ENCODE peak calls at places on chromosomes 13 and 19, in six cellular contexts. I, K, P, D, Y and J are unnamed samples.

GRCh38 chr19:41479757-41480191 is 36.8 kb downstream of the ERICH4 start:
- DNase-seq in I (no peak), K (no peak), P (no peak), D (peak; percentile 38), Y (no peak), J (no peak)

GRCh38 chr13:45521292-45521691 is 56.6 kb downstream of the COG3 start:
- DNase-seq in I (peak; percentile 7), K (no peak), P (peak; percentile 45), D (no peak), Y (peak; percentile 60), J (peak; percentile 13)

GRCh38 chr19:1084024-1084868 is 10.9 kb downstream of the POLR2E start:
- DNase-seq in I (no peak), K (peak; percentile 48), P (no peak), D (no peak), Y (no peak), J (no peak)

GRCh38 chr13:23320926-23321533 is 112.5 kb downstream of the SACS start:
- DNase-seq in I (no peak), K (no peak), P (no peak), D (no peak), Y (no peak), J (no peak)

GRCh38 chr13:72694314-72694713 is 33.1 kb downstream of the MZT1 start:
- DNase-seq in I (no peak), K (no peak), P (no peak), D (no peak), Y (no peak), J (no peak)

GRCh38 chr19:10219678-10220077 is 11.5 kb downstream of the S1PR2 start:
- DNase-seq in I (no peak), K (no peak), P (peak; percentile 79), D (no peak), Y (peak; percentile 64), J (peak; percentile 46)

GRCh38 chr13:106118996-106119395 is 416.5 kb downstream of the EFNB2 start:
- DNase-seq in I (no peak), K (no peak), P (no peak), D (no peak), Y (no peak), J (no peak)

GRCh38 chr13:23087884-23088283 is 92.9 kb upstream of the SGCG start:
- DNase-seq in I (peak; percentile 7), K (no peak), P (no peak), D (no peak), Y (peak; percentile 31), J (peak; percentile 11)

GRCh38 chr19:16015805-16016173 is 60.5 kb upstream of the TPM4 start:
- DNase-seq in I (no peak), K (no peak), P (no peak), D (no peak), Y (no peak), J (no peak)

GRCh38 chr19:4376991-4377781 is 23.2 kb downstream of the SH3GL1 start:
- DNase-seq in I (no peak), K (no peak), P (no peak), D (no peak), Y (no peak), J (no peak)

GRCh38 chr19:17001603-17002183 is 24.9 kb downstream of the CPAMD8 start:
- DNase-seq in I (no peak), K (peak; percentile 59), P (no peak), D (no peak), Y (no peak), J (no peak)

GRCh38 chr19:38877781-38878574 is at the start of gene RINL:
- DNase-seq in I (no peak), K (peak; percentile 65), P (no peak), D (no peak), Y (no peak), J (no peak)
- H3K4me3 ChIP-seq in I (no peak within 1 kb of the TSS), K (no peak within 1 kb of the TSS), P (no peak within 1 kb of the TSS), D (no peak within 1 kb of the TSS), Y (no peak within 1 kb of the TSS), J (no peak within 1 kb of the TSS)

DNA sequence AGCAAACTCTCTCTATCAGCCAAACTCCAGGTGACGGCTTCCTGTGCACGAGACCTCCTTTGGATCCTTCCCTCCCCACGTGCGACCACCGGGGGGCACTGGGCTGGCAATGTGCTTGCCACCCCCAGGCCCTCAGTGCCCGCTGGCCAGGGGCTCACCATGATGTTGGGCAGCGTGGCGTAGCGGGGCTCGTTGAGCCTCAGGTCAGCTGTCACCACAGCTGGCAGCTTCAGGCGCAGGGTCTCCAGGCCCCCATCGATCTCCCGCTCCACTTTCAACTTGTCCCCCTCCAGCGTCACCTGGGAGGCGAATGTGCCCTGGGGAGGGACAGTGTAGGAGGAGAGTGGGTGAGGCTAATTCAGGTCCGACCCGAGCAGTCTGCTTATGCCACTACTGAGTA is 4.8 kb upstream of the VSIG10L start:
- DNase-seq in I (no peak), K (no peak), P (no peak), D (no peak), Y (no peak), J (no peak)
- TF ChIP-seq CTCF in I (no peak), K (no peak), P (no peak), D (no peak), Y (no peak), J (no peak)

GRCh38 chr13:50129065-50129922 is 114.0 kb downstream of the KCNRG start:
- DNase-seq in I (peak; percentile 57), K (peak; percentile 48), P (no peak), D (no peak), Y (no peak), J (no peak)
- H3K4me3 ChIP-seq in I (peak overlapping the region; percentile 53), K (no peak overlapping the region), P (peak overlapping the region; percentile 53), D (peak overlapping the region; percentile 22), Y (peak overlapping the region; percentile 1), J (peak overlapping the region; percentile 52)

GRCh38 chr13:51923983-51924539 is 62.3 kb downstream of the CCDC70 start:
- DNase-seq in I (no peak), K (no peak), P (no peak), D (no peak), Y (no peak), J (no peak)
- TF ChIP-seq CTCF in I (no peak), K (no peak), P (peak; percentile 24), D (no peak), Y (no peak), J (peak; percentile 20)

GRCh38 chr19:50638576-50638975 is 1.1 kb downstream of the SYT3 start:
- DNase-seq in I (no peak), K (no peak), P (no peak), D (no peak), Y (no peak), J (no peak)
- H3K4me3 ChIP-seq in I (no peak overlapping the region), K (no peak overlapping the region), P (no peak overlapping the region), D (no peak overlapping the region), Y (no peak overlapping the region), J (no peak overlapping the region)

GRCh38 chr19:48311384-48311783 is 14.0 kb upstream of the EMP3 start:
- DNase-seq in I (no peak), K (no peak), P (no peak), D (no peak), Y (no peak), J (no peak)

GRCh38 chr19:48303866-48304265 is 21.5 kb upstream of the EMP3 start:
- DNase-seq in I (no peak), K (no peak), P (no peak), D (no peak), Y (no peak), J (no peak)

GRCh38 chr19:48303367-48303766 is 22.0 kb upstream of the EMP3 start:
- DNase-seq in I (no peak), K (no peak), P (no peak), D (no peak), Y (no peak), J (no peak)

GRCh38 chr19:48310227-48310626 is 15.1 kb upstream of the EMP3 start:
- DNase-seq in I (no peak), K (no peak), P (no peak), D (no peak), Y (peak; percentile 36), J (no peak)

DNA sequence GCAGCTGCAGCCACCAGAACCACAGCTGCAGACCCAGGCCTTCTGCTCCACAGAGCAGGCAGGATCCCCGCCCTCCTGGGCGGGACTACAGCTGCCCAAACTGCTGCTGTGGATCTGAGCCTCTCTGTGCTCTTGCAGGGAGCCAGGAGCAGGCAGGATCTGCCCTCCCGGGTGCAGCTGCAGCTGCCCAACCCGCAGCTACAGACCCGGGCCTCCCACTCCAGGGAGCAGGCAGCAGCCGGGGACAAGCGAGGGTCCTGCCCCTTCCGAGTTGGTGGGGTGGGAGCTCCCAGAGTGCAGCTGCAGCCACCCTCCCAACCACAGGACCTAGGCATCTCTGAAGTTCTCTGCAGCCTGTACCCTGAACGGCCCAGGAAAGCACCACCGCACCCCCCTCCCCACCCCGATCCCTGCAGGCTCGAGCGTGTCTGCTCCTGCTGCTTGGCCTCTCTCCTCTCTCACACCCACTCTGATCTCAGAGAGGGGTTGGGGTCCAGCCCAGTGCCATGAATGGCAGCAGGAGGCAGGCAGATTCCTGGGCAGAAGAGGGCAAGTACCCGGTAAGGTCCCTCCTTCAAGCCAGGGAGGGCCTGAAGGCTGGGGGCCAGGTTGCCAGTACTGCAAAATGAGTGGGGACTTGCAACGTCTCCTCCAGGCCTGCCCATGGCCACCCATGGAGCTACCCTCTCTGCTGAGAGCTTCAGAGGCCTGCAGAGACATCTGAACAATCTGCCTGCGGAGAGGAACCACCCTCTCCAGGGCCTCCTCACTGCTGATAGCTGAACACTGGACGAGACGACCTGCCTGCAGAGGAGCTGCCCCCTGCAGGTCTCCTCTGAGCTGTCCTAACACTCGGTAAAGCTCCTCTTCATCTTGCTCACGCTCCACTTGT is 16.4 kb upstream of the EMP3 start:
- DNase-seq in I (no peak), K (no peak), P (no peak), D (no peak), Y (no peak), J (no peak)
- TF ChIP-seq CTCF in I (no peak), K (no peak), P (peak; percentile 46), D (no peak), Y (peak; percentile 34), J (peak; percentile 38)

GRCh38 chr13:90171649-90172048 is 1175.8 kb upstream of the MIR17HG start:
- DNase-seq in I (no peak), K (no peak), P (no peak), D (no peak), Y (peak; percentile 2), J (no peak)

GRCh38 chr13:90168953-90169352 is 1178.5 kb upstream of the MIR17HG start:
- DNase-seq in I (no peak), K (no peak), P (no peak), D (no peak), Y (no peak), J (no peak)
- H3K4me3 ChIP-seq in I (no peak overlapping the region), K (no peak overlapping the region), P (no peak overlapping the region), D (no peak overlapping the region), Y (no peak overlapping the region), J (no peak overlapping the region)

GRCh38 chr19:12788025-12788681 is 3.1 kb upstream of the JUNB start:
- DNase-seq in I (no peak), K (no peak), P (no peak), D (no peak), Y (no peak), J (peak; percentile 52)
- TF ChIP-seq CTCF in I (no peak), K (no peak), P (no peak), D (no peak), Y (no peak), J (no peak)